ENCODE peak calls at places on chromosomes 4 and X, in six cellular contexts. Z is neural progenitor cell, R is HCT116, S is PC-3, D is GM23248, C is SK-N-SH. K is an unnamed sample.

GRCh38 chrX:131548994-131549393 is 5.1 kb downstream of the OR13H1 start:
- DNase-seq in Z (no peak), R (no peak), S (no peak), D (no peak), C (no peak), K (no peak)

GRCh38 chr4:168528131-168528949 is 31.5 kb downstream of the PALLD start:
- DNase-seq in Z (no peak), R (no peak), S (peak), D (peak), C (no peak), K (no peak)

GRCh38 chrX:120459313-120459712 is 9.8 kb downstream of the LAMP2 start:
- DNase-seq in Z (no peak), R (no peak), S (no peak), D (no peak), C (no peak), K (no peak)

GRCh38 chrX:107324493-107325310 is 118.3 kb downstream of the DNAAF6 start:
- DNase-seq in Z (peak), R (no peak), S (peak), D (peak), C (peak), K (peak)

GRCh38 chr4:95779447-95779846 is 60.4 kb upstream of the PDHA2 start:
- DNase-seq in Z (no peak), R (no peak), S (peak), D (no peak), C (no peak), K (no peak)

GRCh38 chr4:16199132-16199531 is 27.1 kb downstream of the TAPT1 start:
- DNase-seq in Z (peak), R (no peak), S (peak), D (peak), C (peak), K (peak)

GRCh38 chrX:109886122-109886761 is 116.7 kb upstream of the TMEM164 start:
- DNase-seq in Z (peak), R (peak), S (peak), D (peak), C (peak), K (peak)

GRCh38 chr4:64935469-64936001 is 526.3 kb upstream of the TECRL start:
- DNase-seq in Z (no peak), R (no peak), S (no peak), D (no peak), C (no peak), K (no peak)

GRCh38 chr4:183600189-183600685 is 58.7 kb downstream of the RWDD4 start:
- DNase-seq in Z (peak), R (no peak), S (peak), D (peak), C (no peak), K (no peak)

GRCh38 chr4:7950301-7951092 is 10.8 kb upstream of the AFAP1 start:
- DNase-seq in Z (no peak), R (no peak), S (no peak), D (no peak), C (no peak), K (no peak)

GRCh38 chr4:77913353-77913752 is 50.7 kb downstream of the MRPL1 start:
- DNase-seq in Z (no peak), R (no peak), S (no peak), D (peak), C (no peak), K (no peak)

GRCh38 chr4:3851211-3851610 is 85.0 kb downstream of the ADRA2C start:
- DNase-seq in Z (peak), R (no peak), S (no peak), D (peak), C (no peak), K (peak)

GRCh38 chrX:48648299-48648698 is 35.3 kb upstream of the WAS start:
- DNase-seq in Z (peak), R (no peak), S (peak), D (peak), C (peak), K (peak)
- TF ChIP-seq EZH2phosphoT487 in Z (no peak), R (no peak), S (no peak), D (no peak), C (no peak), K (no peak)

GRCh38 chrX:149618871-149619270 is 12.7 kb downstream of the TMEM185A start:
- DNase-seq in Z (no peak), R (no peak), S (no peak), D (no peak), C (no peak), K (no peak)
- H3K9ac ChIP-seq in Z (no peak), R (no peak), S (no peak), D (no peak), C (no peak), K (no peak)

DNA sequence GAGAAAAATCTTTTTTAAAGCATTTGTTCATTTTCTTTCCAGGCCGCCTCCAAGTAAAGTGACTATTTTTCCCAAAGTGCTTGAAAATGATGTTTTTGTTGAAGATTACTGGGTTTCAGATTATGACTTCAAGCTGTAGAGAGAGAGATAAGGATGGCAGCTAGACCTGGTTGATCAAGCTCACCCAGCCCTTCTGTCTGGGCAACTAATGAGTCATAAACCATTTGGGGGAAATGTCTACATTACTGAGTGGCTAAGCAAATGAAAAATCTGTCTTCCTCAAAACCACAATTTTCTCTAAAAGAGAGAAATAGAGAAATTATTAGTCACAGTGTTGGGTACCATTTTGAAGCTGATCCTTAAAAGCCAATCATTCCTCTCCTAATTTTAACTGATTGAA is 355.4 kb upstream of the CPEB2 start:
- DNase-seq in Z (no peak), R (no peak), S (peak), D (no peak), C (no peak), K (no peak)
- TF ChIP-seq EZH2phosphoT487 in Z (no peak), R (no peak), S (no peak), D (no peak), C (no peak), K (no peak)

GRCh38 chr4:212438-213174 is 88.3 kb downstream of the ZNF718 start:
- DNase-seq in Z (peak), R (no peak), S (no peak), D (peak), C (peak), K (no peak)
- H3K9ac ChIP-seq in Z (no peak), R (no peak), S (no peak), D (peak), C (peak), K (no peak)

DNA sequence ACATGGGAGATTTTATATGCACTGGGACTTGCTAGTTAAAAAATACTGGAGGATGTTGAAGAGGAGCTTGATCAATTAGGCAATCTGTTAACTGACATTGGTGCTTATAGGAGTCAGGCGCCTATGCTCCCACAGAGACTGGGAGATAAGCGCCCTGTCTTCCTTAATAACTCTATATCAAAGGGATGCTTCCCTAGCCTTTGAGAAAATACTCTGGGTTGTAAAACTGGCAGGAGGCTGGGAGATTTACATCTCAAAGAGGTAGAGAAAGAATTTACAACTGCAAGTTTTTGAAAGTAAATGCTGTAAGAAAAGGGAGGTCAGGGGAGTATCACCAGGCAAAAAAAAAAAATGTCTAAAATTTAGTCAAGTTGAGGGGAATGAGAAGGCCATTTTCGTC is 325.4 kb downstream of the PCDH10 start:
- DNase-seq in Z (no peak), R (no peak), S (no peak), D (no peak), C (no peak), K (no peak)
- TF ChIP-seq EZH2phosphoT487 in Z (no peak), R (no peak), S (no peak), D (no peak), C (no peak), K (no peak)

DNA sequence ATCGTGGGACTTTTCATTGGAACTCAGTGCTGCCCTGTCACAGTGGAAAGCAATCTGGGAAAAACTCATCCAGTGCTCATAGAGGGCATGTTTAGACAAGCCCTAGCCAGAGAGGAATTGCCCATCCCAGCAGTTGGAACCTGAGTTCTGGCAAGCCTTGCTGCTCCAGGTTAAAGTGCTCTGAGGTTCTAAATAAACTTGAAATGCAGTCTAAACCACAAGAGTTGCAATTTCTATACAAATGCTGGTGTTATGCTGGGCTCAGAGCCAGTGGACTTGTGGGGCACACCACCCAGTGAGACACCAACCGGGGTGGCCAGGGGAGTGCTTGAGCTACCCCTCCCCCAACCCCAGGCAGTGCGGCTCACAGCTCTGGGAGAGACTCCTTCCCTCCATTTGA is 142.8 kb upstream of the PPP1R2C start:
- DNase-seq in Z (no peak), R (no peak), S (no peak), D (no peak), C (no peak), K (no peak)
- H3K9ac ChIP-seq in Z (no peak), R (no peak), S (no peak), D (no peak), C (no peak), K (no peak)

DNA sequence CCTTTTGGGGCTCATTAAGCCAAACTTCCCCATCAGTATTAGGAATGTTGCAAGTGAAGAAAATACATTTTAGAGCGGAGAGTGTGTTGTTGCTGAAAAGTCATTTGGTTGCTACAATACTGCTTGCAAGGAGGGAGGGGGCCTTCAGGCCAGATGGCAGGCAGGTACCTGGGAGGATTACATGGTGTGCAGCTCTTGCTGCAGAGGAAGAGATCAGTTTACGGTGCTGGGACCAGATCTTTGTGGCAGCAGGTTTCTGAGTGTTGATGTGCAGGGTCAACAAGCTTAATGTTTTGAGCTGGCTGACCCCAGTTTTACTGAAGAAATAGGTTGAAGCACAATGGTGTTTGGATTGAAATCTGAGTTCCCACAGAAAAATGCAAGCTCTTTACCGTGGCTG is 96.3 kb upstream of the DDIT4L start:
- DNase-seq in Z (peak), R (no peak), S (no peak), D (no peak), C (no peak), K (no peak)
- TF ChIP-seq EZH2phosphoT487 in Z (no peak), R (no peak), S (no peak), D (no peak), C (no peak), K (no peak)

K was measured in MM.1S.